ENCODE peak calls at places on chromosome 3, in four cellular contexts. I is H1, W is HepG2, F is K562. Z is an unnamed sample.
A peak's percentile ranks its signal among the peaks of the same experiment; 100 is the strongest.

GRCh38 chr3:80677796-80678195 is 910.0 kb upstream of the ROBO1 start:
- DNase-seq in I (no peak), W (no peak), F (no peak), Z (no peak)

GRCh38 chr3:107271787-107272387 is 105.4 kb upstream of the CCDC54 start:
- DNase-seq in I (no peak), F (peak; percentile 15), W (peak; percentile 18), Z (no peak)

GRCh38 chr3:125436921-125437320 is 61.8 kb upstream of the ZNF148 start:
- DNase-seq in F (no peak), I (no peak), W (no peak), Z (no peak)

GRCh38 chr3:47890832-47891620 is 88.1 kb downstream of the DHX30 start:
- DNase-seq in F (no peak), I (no peak), W (no peak), Z (no peak)

GRCh38 chr3:183491923-183492848 is 63.3 kb downstream of the KLHL6 start:
- DNase-seq in I (no peak), W (no peak), F (no peak), Z (no peak)

GRCh38 chr3:32910954-32911353 is 40.5 kb upstream of the CCR4 start:
- DNase-seq in W (no peak), I (no peak), F (no peak), Z (no peak)

GRCh38 chr3:132569580-132569979 is 27.5 kb upstream of the ACKR4 start:
- DNase-seq in F (no peak), I (no peak), W (no peak), Z (no peak)

GRCh38 chr3:196210673-196211556 is at the start of gene ZDHHC19:
- DNase-seq in I (no peak), F (no peak), W (no peak), Z (no peak)

GRCh38 chr3:38653685-38654537 is 4.4 kb upstream of the SCN5A start:
- DNase-seq in F (no peak), W (no peak), I (no peak), Z (no peak)
- TF ChIP-seq ATF3 in F (no peak), W (no peak), I (no peak), Z (no peak)

DNA sequence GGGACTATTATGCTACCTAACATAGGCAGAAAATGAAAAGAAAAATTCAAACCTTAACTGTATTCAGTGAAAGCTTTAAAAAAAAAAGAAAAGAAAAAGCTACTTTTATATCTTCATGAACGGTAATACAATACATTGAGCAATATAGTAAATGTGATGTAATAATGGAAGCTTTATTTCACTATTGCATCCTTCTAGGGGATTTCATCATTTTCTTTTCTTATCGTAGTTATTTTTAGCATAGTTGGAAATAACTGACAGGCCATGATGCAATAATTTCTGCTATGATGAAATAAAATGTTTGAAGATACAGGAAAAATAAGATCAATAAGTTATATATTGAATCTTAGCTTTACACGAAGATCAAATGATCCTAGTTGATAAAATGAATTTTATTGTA is 40.3 kb upstream of the ZCWPW2 start:
- DNase-seq in I (no peak), W (no peak), F (no peak), Z (no peak)
- TF ChIP-seq JUN in I (no peak), W (no peak), F (no peak), Z (no peak)

DNA sequence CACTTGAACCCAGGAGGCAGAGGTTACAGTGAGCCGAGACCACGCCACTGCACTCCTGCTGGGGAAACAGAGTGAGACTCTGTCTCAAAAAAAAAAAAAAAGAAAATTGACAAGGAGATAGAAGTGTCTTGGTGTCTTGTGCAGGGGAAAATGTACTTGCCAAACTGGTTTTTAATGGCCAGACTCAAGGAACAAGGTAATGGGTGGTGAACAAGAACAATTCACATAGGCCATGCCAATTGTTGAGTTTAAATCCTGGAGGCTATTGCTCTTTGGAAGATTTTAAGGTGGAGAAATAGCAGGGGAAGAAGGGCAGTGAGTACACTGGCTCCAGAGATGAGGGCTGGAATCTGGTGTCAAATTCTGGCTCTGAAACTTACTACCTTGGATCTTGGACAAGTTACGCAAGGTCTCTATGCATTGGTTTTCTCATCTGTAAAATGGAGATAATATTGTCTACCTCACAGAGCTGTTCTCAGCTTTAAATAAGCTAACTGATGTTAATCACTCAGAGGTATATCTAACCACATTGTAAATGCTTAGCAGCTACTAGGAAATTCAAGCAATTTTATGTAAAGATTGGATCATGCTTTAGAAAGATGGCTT is 78.4 kb downstream of the B3GALNT1 start:
- DNase-seq in W (no peak), I (no peak), F (no peak), Z (no peak)
- TF ChIP-seq ATF3 in W (no peak), I (no peak), F (no peak), Z (no peak)

GRCh38 chr3:11807651-11808050 is 39.0 kb downstream of the TAMM41 start:
- DNase-seq in I (no peak), W (no peak), F (no peak), Z (no peak)
- TF ChIP-seq JUN in I (no peak), W (no peak), F (no peak), Z (no peak)

DNA sequence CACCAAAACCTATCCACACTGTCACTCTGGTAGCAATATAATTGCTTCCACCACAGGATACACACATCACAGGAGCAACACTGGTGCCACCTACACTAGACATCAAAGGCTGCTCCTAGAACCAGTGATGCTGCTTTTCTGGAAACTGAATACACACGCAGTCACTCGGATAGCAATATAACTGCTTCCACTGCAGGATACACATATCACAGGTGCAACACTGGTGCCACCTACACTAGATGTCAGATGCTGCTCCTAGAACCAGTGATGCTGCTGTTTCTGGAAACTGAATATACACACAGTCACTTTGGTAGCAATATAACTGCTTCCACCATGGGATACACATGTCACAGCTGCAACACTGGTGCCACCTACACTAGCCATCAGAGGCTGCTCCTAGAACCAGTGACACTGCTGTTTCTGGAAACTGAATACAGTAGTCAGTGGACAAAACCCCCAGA is 6.9 kb upstream of the TNFSF10 start:
- DNase-seq in F (no peak), W (no peak), I (no peak), Z (no peak)
- TF ChIP-seq ATF3 in F (no peak), W (no peak), I (no peak), Z (no peak)

GRCh38 chr3:180116658-180117057 is 79.9 kb upstream of the PEX5L start:
- DNase-seq in W (no peak), I (no peak), F (no peak), Z (no peak)
- TF ChIP-seq JUN in W (no peak), I (no peak), F (no peak), Z (no peak)

DNA sequence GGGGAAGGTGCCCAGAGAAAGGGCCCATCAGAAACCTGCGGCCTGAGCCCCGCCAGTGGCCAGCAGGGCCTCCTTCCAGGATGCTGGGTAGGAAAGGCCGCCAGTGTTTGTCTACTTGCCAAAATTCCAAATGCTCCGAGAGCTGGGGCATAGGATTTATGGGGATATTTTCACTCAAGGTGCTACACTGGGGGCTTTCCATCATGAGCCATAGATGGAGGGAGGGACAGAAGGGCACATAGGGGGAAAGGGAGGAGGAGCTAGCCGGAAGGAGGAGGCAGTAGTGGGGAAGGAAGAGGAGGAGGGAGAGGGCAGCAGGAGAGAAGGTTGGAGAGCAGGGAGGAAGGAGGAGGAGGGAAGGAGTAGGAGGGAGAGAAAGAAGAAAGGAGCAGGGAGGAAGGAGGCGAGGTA is 494.7 kb upstream of the PROK2 start:
- DNase-seq in I (no peak), F (no peak), W (no peak), Z (no peak)
- TF ChIP-seq ATF3 in I (no peak), F (no peak), W (no peak), Z (no peak)

GRCh38 chr3:127585813-127586165 is 4.7 kb downstream of the TPRA1 start:
- DNase-seq in F (no peak), W (no peak), I (no peak), Z (no peak)
- TF ChIP-seq JUN in F (no peak), W (no peak), I (no peak), Z (no peak)

GRCh38 chr3:121796970-121797369 is 37.9 kb downstream of the IQCB1 start:
- DNase-seq in F (no peak), I (no peak), W (no peak), Z (no peak)

GRCh38 chr3:121794264-121794983 is 40.4 kb downstream of the IQCB1 start:
- DNase-seq in W (no peak), I (no peak), F (no peak), Z (no peak)

DNA sequence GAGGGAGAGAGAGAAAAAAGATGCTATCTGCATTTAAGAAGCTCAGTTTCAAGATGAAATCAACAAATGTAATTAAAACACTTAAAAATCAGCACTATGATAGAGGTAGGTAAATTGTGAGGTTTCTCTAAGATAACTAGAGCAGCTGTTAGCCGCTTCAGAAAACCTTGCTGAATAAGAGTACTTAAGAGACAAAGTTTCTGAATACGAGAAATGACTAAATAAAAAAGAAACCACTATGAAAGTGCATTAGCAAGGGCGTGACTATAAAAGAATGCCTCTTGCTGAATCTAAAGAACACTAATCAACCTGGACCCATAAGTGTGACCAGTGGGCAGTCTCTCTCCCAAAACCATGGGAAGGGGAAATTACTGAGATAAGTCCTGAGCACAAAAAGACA is 41.8 kb downstream of the IQCB1 start:
- DNase-seq in F (no peak), I (no peak), W (no peak), Z (no peak)
- TF ChIP-seq ATF3 in F (no peak), I (no peak), W (no peak), Z (no peak)

Z was measured in WTC11.